ENCODE peak calls at places on chromosomes 16 and 17, in four cellular contexts. N, F, W and O are unnamed samples.

GRCh38 chr17:1999557-2000251 is 25.4 kb downstream of the RTN4RL1 start:
- DNase-seq in N (peak; percentile 50), F (no peak), W (peak; percentile 54), O (no peak)

GRCh38 chr16:46607529-46607928 is 13.7 kb downstream of the SHCBP1 start:
- DNase-seq in N (peak; percentile 57), F (no peak), W (no peak), O (no peak)

GRCh38 chr16:58494981-58495860 is 4.7 kb upstream of the NDRG4 start:
- DNase-seq in N (peak; percentile 92), F (peak; percentile 47), W (peak; percentile 91), O (peak; percentile 71)

GRCh38 chr17:14359251-14359939 is 58.5 kb downstream of the HS3ST3B1 start:
- DNase-seq in N (no peak), F (peak; percentile 26), W (no peak), O (no peak)

GRCh38 chr17:6457688-6458190 is 13.5 kb downstream of the PIMREG start:
- DNase-seq in N (no peak), F (no peak), W (no peak), O (no peak)

GRCh38 chr16:11796227-11797165 is 562 bp downstream of the ZC3H7A start:
- DNase-seq in N (peak; percentile 47), F (peak; percentile 18), W (peak; percentile 75), O (no peak)

GRCh38 chr17:19269641-19270040 is 32.5 kb downstream of the EPN2 start:
- DNase-seq in N (no peak), F (no peak), W (no peak), O (no peak)

GRCh38 chr17:17493249-17493985 is 2.8 kb downstream of the RASD1 start:
- DNase-seq in N (no peak), F (no peak), W (no peak), O (no peak)

GRCh38 chr17:47897561-47897960 is 1.5 kb downstream of the SP2 start:
- DNase-seq in N (no peak), F (no peak), W (no peak), O (no peak)

GRCh38 chr17:27541326-27542023 is 85.2 kb downstream of the KSR1 start:
- DNase-seq in N (no peak), F (no peak), W (no peak), O (no peak)